ENCODE peak calls at places on chromosomes 4 and X, in nine cellular contexts. U is EH, B is SJSA1, J is NCI-H1092 treated with DMSO at 0.1 percent for 48 hours, N is amniotic stem cell, V is astrocyte, E is uterus, C is SK-N-SH, O is hepatocyte. A is an unnamed sample.

GRCh38 chr4:80070880-80071620 is 2.0 kb downstream of the ANTXR2 start:
- DNase-seq in U (peak), B (no peak), J (no peak), N (no peak), V (peak), E (no peak), C (no peak), O (peak), A (no peak)

GRCh38 chrX:45715787-45716186 is 515.1 kb upstream of the DIPK2B start:
- DNase-seq in U (peak), B (no peak), J (no peak), N (no peak), V (peak), E (no peak), C (no peak), O (no peak), A (no peak)

GRCh38 chr4:1383728-1384591 is 22.3 kb downstream of the NKX1-1 start:
- DNase-seq in U (no peak), B (no peak), J (no peak), N (no peak), V (no peak), E (no peak), C (no peak), O (no peak), A (peak)

GRCh38 chr4:158833602-158834001 is 64.8 kb downstream of the FNIP2 start:
- DNase-seq in U (no peak), B (peak), J (no peak), N (no peak), V (no peak), E (no peak), C (no peak), O (no peak), A (no peak)

GRCh38 chr4:120043828-120044227 is 22.8 kb downstream of the MAD2L1 start:
- DNase-seq in U (no peak), B (no peak), J (no peak), N (no peak), V (no peak), E (no peak), C (no peak), O (no peak), A (no peak)

GRCh38 chrX:45479196-45479834 is 278.6 kb upstream of the DIPK2B start:
- DNase-seq in U (peak), B (peak), J (no peak), N (peak), V (peak), E (no peak), C (no peak), O (no peak), A (no peak)

GRCh38 chr4:101067383-101067782 is 279.9 kb downstream of the PPP3CA start:
- DNase-seq in U (no peak), B (no peak), J (no peak), N (no peak), V (no peak), E (no peak), C (no peak), O (no peak), A (no peak)

GRCh38 chr4:138405934-138406567 is 163.9 kb upstream of the SLC7A11 start:
- DNase-seq in U (peak), B (no peak), J (no peak), N (no peak), V (peak), E (no peak), C (no peak), O (no peak), A (no peak)

GRCh38 chr4:148800943-148801342 is 358.7 kb upstream of the NR3C2 start:
- DNase-seq in U (no peak), B (no peak), J (no peak), N (no peak), V (no peak), E (no peak), C (no peak), O (no peak), A (peak)

GRCh38 chrX:10106801-10107200 is 50.0 kb upstream of the CLCN4 start:
- DNase-seq in U (no peak), B (no peak), J (no peak), N (no peak), V (no peak), E (no peak), C (no peak), O (no peak), A (no peak)

A was measured in psoas muscle.